ENCODE peak calls at places on chromosomes 1 and 21, in five cellular contexts. J is heart left ventricle, G is bronchial epithelial cell, O is astrocyte, H is AG04449. Q is an unnamed sample.

GRCh38 chr1:101996830-101997485 is at the start of gene OLFM3:
- DNase-seq in G (no peak), J (no peak), H (no peak), O (peak), Q (no peak)

GRCh38 chr1:205054013-205054412 is 11.0 kb downstream of the CNTN2 start:
- DNase-seq in H (no peak), O (no peak), J (no peak), G (no peak), Q (no peak)

GRCh38 chr1:74650561-74650960 is 23.0 kb downstream of the ERICH3 start:
- DNase-seq in O (peak), H (no peak), J (no peak), G (peak), Q (peak)

GRCh38 chr1:24860841-24861240 is 69.2 kb downstream of the RUNX3 start:
- DNase-seq in H (no peak), J (no peak), G (no peak), O (no peak), Q (no peak)

GRCh38 chr1:109080441-109081082 is 4.8 kb upstream of the TAF13 start:
- DNase-seq in H (no peak), J (no peak), O (no peak), G (no peak), Q (no peak)

GRCh38 chr1:154807048-154807591 is 63.0 kb downstream of the KCNN3 start:
- DNase-seq in G (no peak), O (no peak), H (no peak), J (no peak), Q (no peak)

GRCh38 chr1:27592600-27593340 is 11.2 kb downstream of the AHDC1 start:
- DNase-seq in G (no peak), J (peak), H (no peak), O (no peak), Q (no peak)

GRCh38 chr1:46577671-46578070 is 26.2 kb upstream of the KNCN start:
- DNase-seq in J (no peak), G (no peak), O (no peak), H (no peak), Q (no peak)

GRCh38 chr1:86914998-86915736 is 732 bp downstream of the HS2ST1 start:
- DNase-seq in G (peak), H (no peak), J (peak), O (peak), Q (peak)

GRCh38 chr21:19547951-19548635 is 1144.5 kb upstream of the TMPRSS15 start:
- DNase-seq in H (no peak), G (no peak), O (no peak), J (no peak), Q (no peak)

GRCh38 chr1:186626533-186626932 is 53.7 kb downstream of the PTGS2 start:
- DNase-seq in H (no peak), G (no peak), O (no peak), J (no peak), Q (no peak)

GRCh38 chr1:203172184-203173115 is 3.2 kb downstream of the MYBPH start:
- DNase-seq in H (no peak), O (no peak), J (peak), G (peak), Q (peak)

GRCh38 chr1:25082216-25082899 is 149.9 kb downstream of the SYF2 start:
- DNase-seq in J (no peak), H (no peak), G (no peak), O (peak), Q (no peak)

GRCh38 chr1:29575277-29575676 is 339.0 kb downstream of the PTPRU start:
- DNase-seq in J (peak), G (peak), O (no peak), H (no peak), Q (no peak)

GRCh38 chr1:32724678-32725594 is 22.4 kb upstream of the SYNC start:
- DNase-seq in J (peak), H (peak), O (peak), G (peak), Q (peak)

GRCh38 chr1:113255038-113255727 is 135.1 kb upstream of the MAGI3 start:
- DNase-seq in J (no peak), G (no peak), O (no peak), H (no peak), Q (no peak)

GRCh38 chr1:37946703-37947360 is at the start of gene INPP5B:
- DNase-seq in G (no peak), H (peak), O (peak), J (peak), Q (peak)

GRCh38 chr1:198929961-198930599 is 291.2 kb downstream of the PTPRC start:
- DNase-seq in O (peak), J (no peak), G (peak), H (no peak), Q (peak)

GRCh38 chr1:32180186-32181060 is 948 bp downstream of the TXLNA start:
- DNase-seq in H (no peak), O (peak), J (peak), G (peak), Q (peak)

GRCh38 chr1:22142315-22143064 is 407 bp downstream of the WNT4 start:
- DNase-seq in G (peak), O (no peak), J (no peak), H (no peak), Q (no peak)

GRCh38 chr1:4227986-4228385 is 327.9 kb upstream of the C1orf174 start:
- DNase-seq in J (no peak), O (no peak), G (no peak), H (no peak), Q (no peak)

DNA sequence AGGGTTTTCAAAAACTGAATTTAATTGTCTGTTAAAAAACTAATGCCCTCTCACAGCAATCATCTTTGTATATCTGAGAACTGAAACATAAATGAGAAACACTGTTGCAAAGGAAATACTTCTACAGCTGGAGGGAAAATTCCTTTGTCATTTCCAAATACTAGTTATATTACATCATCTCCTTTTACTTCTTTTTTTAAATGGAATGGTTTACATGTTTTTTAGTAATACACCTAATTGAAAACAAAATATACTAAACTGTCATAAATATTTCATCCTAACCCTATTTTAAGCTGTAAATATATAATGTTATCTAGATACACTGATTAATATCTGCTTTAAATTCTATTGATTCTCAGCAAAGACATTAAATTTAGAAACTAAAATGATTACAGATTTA is 19.1 kb downstream of the CDC42BPA start:
- DNase-seq in O (peak), H (no peak), G (peak), J (no peak), Q (peak)
- H3K4me3 ChIP-seq in O (no peak), H (no peak), G (no peak), J (no peak), Q (no peak)

DNA sequence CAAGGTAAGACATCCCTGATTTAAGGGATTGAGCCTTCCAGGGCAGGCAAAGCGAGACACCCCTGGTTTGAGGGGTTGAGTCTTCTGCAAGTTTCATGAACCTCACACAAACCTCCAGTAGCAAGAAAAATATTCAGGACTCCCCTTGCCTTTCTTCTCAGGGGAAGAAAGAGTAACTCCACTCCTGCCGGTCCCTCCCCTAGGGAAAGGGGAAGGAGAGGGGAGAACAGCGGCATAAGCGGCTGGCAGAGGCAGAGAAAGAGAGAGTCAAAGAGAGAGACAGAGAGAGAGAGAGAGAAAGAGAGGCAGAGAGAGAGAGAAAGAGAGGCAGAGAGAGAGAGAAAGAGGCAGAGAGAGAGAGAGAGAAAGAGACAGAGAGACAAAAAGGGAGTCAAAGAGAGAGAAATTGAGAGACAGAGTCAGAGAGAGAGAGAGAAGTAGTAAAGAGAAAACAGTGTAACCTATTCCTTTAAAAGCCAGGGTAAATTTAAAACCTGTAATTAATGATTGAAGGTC is 29.5 kb upstream of the CBR3 start:
- DNase-seq in H (no peak), O (no peak), J (no peak), G (no peak), Q (no peak)
- H3K4me3 ChIP-seq in H (no peak), O (peak), J (no peak), G (no peak), Q (peak)

GRCh38 chr21:37005548-37006242 is 807 bp upstream of the RIPPLY3 start:
- DNase-seq in G (no peak), O (no peak), J (no peak), H (no peak), Q (no peak)
- H3K4me3 ChIP-seq in G (peak), O (peak), J (peak), H (peak), Q (peak)

GRCh38 chr1:40709802-40710278 is 18.3 kb downstream of the NFYC start:
- DNase-seq in G (no peak), O (no peak), J (no peak), H (no peak), Q (no peak)

GRCh38 chr1:40710581-40711315 is 19.2 kb downstream of the NFYC start:
- DNase-seq in J (no peak), G (no peak), O (peak), H (no peak), Q (no peak)

GRCh38 chr1:40712997-40713396 is 21.5 kb downstream of the NFYC start:
- DNase-seq in O (no peak), H (no peak), G (no peak), J (peak), Q (no peak)

GRCh38 chr1:40711465-40712404 is 20.2 kb downstream of the NFYC start:
- DNase-seq in O (peak), G (peak), H (no peak), J (no peak), Q (peak)

GRCh38 chr1:40712405-40712944 is 21.0 kb downstream of the NFYC start:
- DNase-seq in G (no peak), J (no peak), O (no peak), H (no peak), Q (no peak)
- H3K4me3 ChIP-seq in G (no peak), J (no peak), O (no peak), H (no peak), Q (no peak)

DNA sequence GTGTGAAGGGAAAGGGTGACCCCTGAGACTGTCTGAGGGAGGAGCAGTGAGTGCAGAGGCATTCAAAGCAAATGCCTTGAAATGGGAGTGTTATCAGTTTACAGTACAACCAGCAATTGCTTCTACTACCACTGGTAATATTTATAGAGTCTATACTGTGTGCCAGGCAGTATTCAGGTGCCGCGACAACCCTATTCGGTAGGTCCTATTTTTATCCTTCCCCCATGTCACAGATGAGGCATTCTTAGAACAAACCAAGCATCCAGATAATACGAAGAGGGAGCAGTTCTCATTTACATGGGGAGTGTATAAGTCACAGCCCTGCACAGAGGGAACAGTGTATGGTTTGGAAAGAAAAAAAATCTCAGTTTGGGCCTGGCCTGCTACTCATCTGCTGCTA is 18.3 kb downstream of the ROR1 start:
- DNase-seq in O (no peak), J (no peak), H (no peak), G (no peak), Q (no peak)
- H3K4me3 ChIP-seq in O (no peak), J (no peak), H (no peak), G (no peak), Q (no peak)

GRCh38 chr21:38788275-38788911 is 17.3 kb upstream of the ETS2 start:
- DNase-seq in H (no peak), G (no peak), J (no peak), O (no peak), Q (no peak)
- H3K4me3 ChIP-seq in H (no peak), G (no peak), J (no peak), O (no peak), Q (no peak)

DNA sequence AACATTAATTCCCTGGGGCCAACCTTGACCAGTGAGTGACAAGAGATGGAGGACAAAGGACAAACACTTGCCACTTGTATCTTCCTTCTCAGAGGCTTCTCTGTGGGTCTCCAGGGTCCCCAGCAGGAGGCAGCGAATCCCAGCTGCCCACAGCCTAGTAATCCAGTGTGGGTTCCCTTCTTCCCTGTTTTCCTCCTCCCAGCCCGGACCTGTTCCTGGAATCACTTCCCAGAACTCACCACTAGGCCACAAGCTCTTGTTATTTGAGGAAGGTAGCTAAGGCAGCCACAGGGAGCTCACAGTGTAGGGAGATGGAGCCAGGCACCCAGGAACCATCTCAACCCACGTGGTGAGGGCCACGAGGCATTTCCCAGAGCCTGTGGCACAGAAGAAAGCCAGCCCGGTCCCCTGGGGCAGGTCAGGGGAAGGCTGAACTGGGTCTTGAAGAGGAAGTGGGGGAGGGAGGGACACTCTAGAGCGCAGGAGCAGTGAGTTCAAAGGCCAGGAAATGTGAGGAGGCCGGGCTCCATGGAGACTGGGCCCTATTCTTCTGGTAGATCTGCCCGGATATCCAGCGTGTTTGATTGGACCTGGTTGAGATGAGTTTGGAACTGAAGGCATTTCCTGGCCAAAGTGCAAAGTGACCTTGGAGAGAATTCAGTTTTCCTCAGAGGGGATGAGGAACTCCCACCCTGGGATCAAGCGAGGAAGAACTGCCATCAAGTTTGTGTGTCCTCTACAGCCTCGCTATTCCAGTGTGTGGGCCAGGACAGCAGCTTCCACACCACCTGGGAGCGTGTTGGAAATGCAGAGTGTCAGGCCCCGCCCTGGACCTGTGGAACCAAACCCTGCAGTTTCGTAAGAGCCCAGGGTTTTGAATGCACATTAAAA is 20.3 kb upstream of the C2CD2 start:
- DNase-seq in G (no peak), H (no peak), J (peak), O (no peak), Q (peak)
- H3K4me3 ChIP-seq in G (no peak), H (no peak), J (no peak), O (no peak), Q (no peak)